ENCODE peak calls at places on chromosomes 5 and 9, in four cellular contexts. C is WTC11, Z is GM12878, J is K562. H is an unnamed sample.
A peak's percentile ranks its signal among the peaks of the same experiment; 100 is the strongest.

GRCh38 chr9:130414081-130414731 is 30.6 kb upstream of the ASS1 start:
- DNase-seq in C (no peak), Z (no peak), J (no peak), H (no peak)

GRCh38 chr5:131505237-131505908 is 129.7 kb downstream of the RAPGEF6 start:
- DNase-seq in C (no peak), Z (no peak), J (no peak), H (no peak)

GRCh38 chr5:171630047-171630669 is 155.5 kb upstream of the SMIM23 start:
- DNase-seq in C (peak; percentile 77), Z (no peak), J (peak; percentile 31), H (no peak)

GRCh38 chr9:2583308-2584013 is 38.1 kb upstream of the VLDLR start:
- DNase-seq in C (no peak), Z (no peak), J (no peak), H (no peak)

GRCh38 chr5:159179556-159180305 is 29.6 kb downstream of the RNF145 start:
- DNase-seq in C (no peak), Z (no peak), J (no peak), H (no peak)

GRCh38 chr9:81787747-81788632 is 98.6 kb upstream of the TLE1 start:
- DNase-seq in C (no peak), Z (no peak), J (no peak), H (peak; percentile 73)

GRCh38 chr5:91223886-91224285 is 159.2 kb downstream of the ARRDC3 start:
- DNase-seq in C (no peak), Z (no peak), J (no peak), H (no peak)

GRCh38 chr5:172683696-172684464 is 42.8 kb downstream of the NEURL1B start:
- DNase-seq in C (peak; percentile 62), Z (no peak), J (no peak), H (no peak)

GRCh38 chr5:154038241-154038603 is 488 bp downstream of the FAM114A2 start:
- DNase-seq in C (no peak), Z (no peak), J (peak; percentile 69), H (peak; percentile 43)

GRCh38 chr9:88196456-88196855 is 58.2 kb upstream of the SPATA31C2 start:
- DNase-seq in C (no peak), Z (no peak), J (no peak), H (no peak)

GRCh38 chr5:74543162-74543995 is 97.1 kb downstream of the ENC1 start:
- DNase-seq in C (peak; percentile 27), Z (no peak), J (no peak), H (no peak)

GRCh38 chr9:14455243-14455642 is 141.3 kb upstream of the NFIB start:
- DNase-seq in C (no peak), Z (no peak), J (no peak), H (no peak)

GRCh38 chr5:35990941-35991592 is at the start of gene UGT3A1:
- DNase-seq in C (peak; percentile 59), Z (no peak), J (no peak), H (no peak)

GRCh38 chr5:52987711-52988329 is 1.3 kb upstream of the ITGA2 start:
- DNase-seq in C (no peak), Z (no peak), J (no peak), H (peak; percentile 48)

GRCh38 chr9:114017741-114018715 is 60.1 kb downstream of the AMBP start:
- DNase-seq in C (no peak), Z (no peak), J (no peak), H (no peak)

GRCh38 chr5:111256128-111256527 is 31.9 kb downstream of the CAMK4 start:
- DNase-seq in C (no peak), Z (no peak), J (no peak), H (no peak)

GRCh38 chr5:10563132-10563939 is 534 bp upstream of the ANKRD33B start:
- DNase-seq in C (peak; percentile 65), Z (no peak), J (no peak), H (no peak)

GRCh38 chr5:39716532-39716971 is 291.8 kb upstream of the DAB2 start:
- DNase-seq in C (peak; percentile 53), Z (no peak), J (peak; percentile 11), H (peak; percentile 67)

GRCh38 chr9:135573124-135573523 is 11.6 kb downstream of the PAEP start:
- DNase-seq in C (no peak), Z (no peak), J (no peak), H (no peak)

GRCh38 chr9:131429121-131430012 is 35.5 kb downstream of the PRRC2B start:
- DNase-seq in C (no peak), Z (no peak), J (no peak), H (no peak)

GRCh38 chr5:80194470-80194869 is 61.4 kb downstream of the SERINC5 start:
- DNase-seq in C (no peak), Z (no peak), J (no peak), H (no peak)

GRCh38 chr9:114225534-114226288 is 70.4 kb downstream of the COL27A1 start:
- DNase-seq in C (no peak), Z (no peak), J (no peak), H (no peak)

GRCh38 chr9:138099803-138100598 is 222.4 kb downstream of the CACNA1B start:
- DNase-seq in C (no peak), Z (no peak), J (no peak), H (no peak)

GRCh38 chr9:2943016-2943415 is 99.1 kb upstream of the PUM3 start:
- DNase-seq in C (no peak), Z (no peak), J (no peak), H (no peak)

GRCh38 chr5:178540526-178540925 is 49.7 kb downstream of the COL23A1 start:
- DNase-seq in C (no peak), Z (no peak), J (no peak), H (no peak)

GRCh38 chr9:86488794-86489193 is 134.6 kb upstream of the TUT7 start:
- DNase-seq in C (peak; percentile 40), Z (no peak), J (no peak), H (peak; percentile 1)

GRCh38 chr9:86494644-86495081 is 140.5 kb upstream of the TUT7 start:
- DNase-seq in C (no peak), Z (no peak), J (no peak), H (no peak)

GRCh38 chr9:86487222-86487841 is 133.1 kb upstream of the TUT7 start:
- DNase-seq in C (no peak), Z (no peak), J (peak; percentile 18), H (peak; percentile 23)

GRCh38 chr9:86488345-86488744 is 134.1 kb upstream of the TUT7 start:
- DNase-seq in C (no peak), Z (no peak), J (no peak), H (no peak)

GRCh38 chr9:86491634-86492266 is 137.5 kb upstream of the TUT7 start:
- DNase-seq in C (no peak), Z (no peak), J (no peak), H (no peak)
- TF ChIP-seq CBFB in C (no peak), Z (no peak), J (no peak), H (no peak)

GRCh38 chr9:13033959-13034695 is 245.4 kb downstream of the MPDZ start:
- DNase-seq in C (peak; percentile 74), Z (no peak), J (peak; percentile 43), H (peak; percentile 38)

GRCh38 chr9:13032585-13032984 is 246.9 kb downstream of the MPDZ start:
- DNase-seq in C (no peak), Z (no peak), J (no peak), H (no peak)

GRCh38 chr9:13034696-13035006 is 244.8 kb downstream of the MPDZ start:
- DNase-seq in C (no peak), Z (no peak), J (no peak), H (no peak)

DNA sequence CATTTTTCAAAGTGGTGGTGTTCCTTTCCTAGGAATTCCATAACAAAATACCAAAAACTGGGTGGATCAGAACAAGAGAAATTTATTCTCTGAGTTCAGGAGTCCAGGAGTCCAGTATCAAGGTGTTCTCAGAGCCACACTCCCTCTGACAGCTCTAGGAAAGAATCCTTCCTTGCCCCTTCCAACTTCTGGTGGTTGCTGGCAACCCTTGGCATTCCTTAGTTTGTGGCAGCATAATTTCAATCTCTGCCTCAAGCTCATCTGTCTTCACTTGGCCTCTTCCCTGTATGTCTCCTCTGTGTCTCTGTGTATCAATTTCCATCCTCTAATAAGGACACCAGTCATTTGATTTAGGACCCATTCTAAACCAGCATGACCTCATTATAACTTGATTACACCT is 243.7 kb downstream of the MPDZ start:
- DNase-seq in C (no peak), Z (no peak), J (no peak), H (no peak)
- TF ChIP-seq CBFB in C (no peak), Z (no peak), J (no peak), H (no peak)

GRCh38 chr5:151151263-151151660 is 6.3 kb downstream of the ANXA6 start:
- DNase-seq in C (no peak), Z (no peak), J (no peak), H (no peak)

GRCh38 chr5:151153766-151154272 is 3.8 kb downstream of the ANXA6 start:
- DNase-seq in C (no peak), Z (no peak), J (no peak), H (no peak)

GRCh38 chr5:151150484-151151262 is 6.9 kb downstream of the ANXA6 start:
- DNase-seq in C (no peak), Z (peak; percentile 50), J (no peak), H (no peak)

GRCh38 chr5:151153300-151153699 is 4.3 kb downstream of the ANXA6 start:
- DNase-seq in C (no peak), Z (no peak), J (no peak), H (no peak)

DNA sequence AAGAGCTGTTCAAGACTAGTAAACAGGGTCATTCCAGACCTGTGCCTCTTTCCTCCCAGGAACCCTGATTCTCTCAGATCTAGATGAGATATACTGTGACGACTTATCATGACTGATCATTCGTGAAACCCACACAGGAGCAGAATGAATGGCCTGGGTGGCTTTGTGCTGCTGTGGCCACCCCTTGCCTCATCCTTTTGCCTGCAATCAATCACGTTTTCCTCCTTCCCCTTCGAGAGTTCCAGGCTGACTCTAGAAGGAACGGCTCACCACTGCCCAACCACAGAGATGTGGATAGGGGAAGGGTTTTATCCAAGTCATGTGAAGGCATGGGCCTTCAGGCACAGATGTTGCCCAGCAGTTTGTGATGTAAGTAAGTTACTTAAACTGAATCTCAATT is 5.8 kb downstream of the ANXA6 start:
- DNase-seq in C (no peak), Z (peak; percentile 61), J (no peak), H (no peak)
- TF ChIP-seq CBFB in C (no peak), Z (no peak), J (no peak), H (no peak)

DNA sequence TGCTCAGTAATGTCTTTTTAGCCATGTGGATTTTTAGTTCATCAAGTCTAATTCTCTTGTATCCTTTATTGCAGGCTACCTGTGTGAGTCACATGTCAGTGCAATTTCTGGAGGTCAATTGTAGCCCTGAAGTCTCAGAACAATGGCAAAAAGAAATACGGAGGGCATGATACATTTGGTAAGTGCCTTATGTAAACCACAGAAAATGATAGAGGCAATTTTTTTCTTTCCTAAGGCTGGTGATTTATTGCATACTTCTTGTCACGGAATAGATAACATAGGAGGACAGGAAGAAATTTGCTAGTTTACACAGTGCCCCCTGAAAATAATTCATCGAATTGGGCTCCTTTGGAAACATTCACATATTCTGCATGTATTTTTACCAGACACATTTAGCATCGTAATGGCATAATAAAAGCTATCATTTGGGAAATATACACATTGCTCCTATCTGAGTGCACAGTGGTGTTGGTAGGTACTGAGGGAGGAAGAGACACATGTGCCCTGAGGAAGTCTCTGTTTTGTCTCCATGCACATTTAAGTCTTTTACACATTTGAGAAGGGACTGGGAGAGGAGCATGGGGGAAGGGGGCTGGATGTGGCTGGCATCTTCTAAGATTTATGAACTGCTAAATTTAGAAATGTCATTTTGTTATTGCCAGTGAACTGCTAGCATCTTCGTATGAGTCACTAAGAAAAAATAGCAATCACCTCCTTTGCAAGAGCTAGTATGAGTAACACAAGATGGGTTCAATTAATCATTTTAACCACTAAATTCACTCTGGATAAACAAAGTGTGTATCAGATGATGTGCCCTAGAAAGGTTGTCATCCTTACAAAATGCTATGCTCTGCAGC is 236.1 kb downstream of the DMRTA1 start:
- DNase-seq in C (no peak), Z (no peak), J (no peak), H (no peak)
- TF ChIP-seq CBFB in C (no peak), Z (no peak), J (no peak), H (no peak)

GRCh38 chr9:94772654-94773303 is 46.3 kb downstream of the AOPEP start:
- DNase-seq in C (no peak), Z (no peak), J (no peak), H (no peak)
- TF ChIP-seq CBFB in C (no peak), Z (no peak), J (no peak), H (no peak)

H was measured in HepG2.